ENCODE peak calls at places on chromosomes 16 and 17, in six cellular contexts. S is ovary, V is A549, B is HCT116, A is heart left ventricle, G is testis. M is an unnamed sample.

GRCh38 chr17:38476549-38476948 is 48.3 kb downstream of the ARHGAP23 start:
- DNase-seq in S (no peak), V (no peak), B (no peak), A (no peak), G (no peak), M (no peak)

GRCh38 chr16:82630219-82630618 is 3.5 kb downstream of the CDH13 start:
- DNase-seq in S (no peak), V (no peak), B (no peak), A (no peak), G (no peak), M (peak)

GRCh38 chr16:88503374-88503770 is 50.3 kb downstream of the ZFPM1 start:
- DNase-seq in S (no peak), V (no peak), B (no peak), A (no peak), G (no peak), M (no peak)

GRCh38 chr16:10835281-10835931 is 16.8 kb upstream of the TVP23A start:
- DNase-seq in S (no peak), V (no peak), B (no peak), A (no peak), G (no peak), M (no peak)

GRCh38 chr16:56405977-56406376 is 19.4 kb downstream of the AMFR start:
- DNase-seq in S (no peak), V (no peak), B (no peak), A (no peak), G (no peak), M (no peak)

GRCh38 chr16:14667347-14668266 is 26.5 kb downstream of the PLA2G10 start:
- DNase-seq in S (no peak), V (no peak), B (no peak), A (no peak), G (no peak), M (no peak)

GRCh38 chr16:97822-98221 is 19.8 kb downstream of the MPG start:
- DNase-seq in S (no peak), V (no peak), B (no peak), A (no peak), G (no peak), M (peak)

GRCh38 chr17:27206447-27206846 is 87.5 kb upstream of the WSB1 start:
- DNase-seq in S (no peak), V (no peak), B (peak), A (no peak), G (no peak), M (peak)

GRCh38 chr17:72123496-72123963 is 2.7 kb downstream of the SOX9 start:
- DNase-seq in S (no peak), V (no peak), B (no peak), A (no peak), G (peak), M (no peak)

GRCh38 chr17:19013806-19014627 is 9.5 kb upstream of the FAM83G start:
- DNase-seq in S (no peak), V (no peak), B (no peak), A (no peak), G (no peak), M (no peak)

GRCh38 chr16:4328580-4329353 is 12.9 kb downstream of the GLIS2 start:
- DNase-seq in S (no peak), V (no peak), B (no peak), A (peak), G (no peak), M (no peak)

GRCh38 chr16:66357523-66357928 is 9.0 kb upstream of the CDH5 start:
- DNase-seq in S (peak), V (peak), B (peak), A (peak), G (peak), M (peak)

GRCh38 chr16:50043358-50043757 is 18.3 kb downstream of the CNEP1R1 start:
- DNase-seq in S (no peak), V (no peak), B (no peak), A (no peak), G (no peak), M (no peak)

GRCh38 chr16:27628216-27628945 is 78.4 kb downstream of the KATNIP start:
- DNase-seq in S (peak), V (no peak), B (no peak), A (no peak), G (peak), M (no peak)

GRCh38 chr17:79684132-79684985 is 46.4 kb upstream of the ENPP7 start:
- DNase-seq in S (no peak), V (no peak), B (no peak), A (no peak), G (no peak), M (no peak)

GRCh38 chr16:64397042-64397441 is 724.8 kb downstream of the CDH11 start:
- DNase-seq in S (no peak), V (no peak), B (no peak), A (no peak), G (no peak), M (peak)

GRCh38 chr16:10561425-10561824 is 19.0 kb downstream of the EMP2 start:
- DNase-seq in S (no peak), V (no peak), B (no peak), A (no peak), G (no peak), M (no peak)

GRCh38 chr17:3683054-3683511 is 12.9 kb downstream of the P2RX5 start:
- DNase-seq in S (no peak), V (peak), B (peak), A (no peak), G (no peak), M (peak)

GRCh38 chr17:10772425-10773380 is 31.2 kb downstream of the TMEM238L start:
- DNase-seq in S (no peak), V (no peak), B (peak), A (no peak), G (peak), M (no peak)

GRCh38 chr17:34169501-34169900 is 85.6 kb upstream of the CCL2 start:
- DNase-seq in S (no peak), V (no peak), B (no peak), A (no peak), G (no peak), M (no peak)

GRCh38 chr17:56679767-56680422 is 86.4 kb downstream of the NOG start:
- DNase-seq in S (no peak), V (no peak), B (no peak), A (no peak), G (no peak), M (peak)

GRCh38 chr17:48631693-48632578 is 5.8 kb upstream of the HOXB9 start:
- DNase-seq in S (no peak), V (no peak), B (no peak), A (no peak), G (no peak), M (no peak)
- H3K4me3 ChIP-seq in S (no peak), V (no peak), B (no peak), A (no peak), G (no peak), M (no peak)

DNA sequence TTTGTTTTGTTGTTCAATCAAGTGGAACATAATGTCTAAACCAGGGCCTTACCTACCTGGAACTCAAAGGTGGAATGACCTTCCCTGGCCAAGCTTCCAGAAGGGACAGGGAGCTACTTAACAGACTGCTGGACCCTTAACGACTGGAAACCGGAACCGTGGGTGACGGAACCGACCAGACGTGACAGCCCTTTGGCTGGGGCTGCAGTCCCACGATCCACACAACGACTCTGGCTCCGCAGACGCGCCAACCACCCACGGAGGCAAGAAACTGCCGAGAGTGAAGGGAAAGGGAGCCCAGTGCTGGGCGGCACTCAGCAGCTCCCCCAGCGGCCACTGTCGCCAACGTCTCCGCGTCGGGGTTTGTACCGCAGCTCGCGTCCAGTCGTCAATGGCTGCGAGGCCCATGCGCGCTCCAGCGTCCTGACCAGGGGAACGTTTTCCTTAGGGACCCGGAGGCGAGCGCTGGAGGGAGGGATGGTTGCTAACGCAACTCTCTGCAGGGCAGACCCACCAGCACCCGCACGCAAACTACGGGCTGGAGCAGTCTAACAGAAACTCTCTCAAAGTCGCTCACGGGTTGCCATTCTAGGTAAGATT is 5.5 kb upstream of the KIF22 start:
- DNase-seq in S (peak), V (no peak), B (no peak), A (peak), G (peak), M (peak)
- TF ChIP-seq CTCF in S (peak), V (no peak), B (no peak), A (peak), G (no peak), M (peak)

GRCh38 chr16:81237942-81238295 is 570 bp upstream of the BCO1 start:
- DNase-seq in S (no peak), V (no peak), B (no peak), A (no peak), G (no peak), M (no peak)
- H3K4me3 ChIP-seq in S (no peak), V (peak), B (peak), A (no peak), G (no peak), M (no peak)

DNA sequence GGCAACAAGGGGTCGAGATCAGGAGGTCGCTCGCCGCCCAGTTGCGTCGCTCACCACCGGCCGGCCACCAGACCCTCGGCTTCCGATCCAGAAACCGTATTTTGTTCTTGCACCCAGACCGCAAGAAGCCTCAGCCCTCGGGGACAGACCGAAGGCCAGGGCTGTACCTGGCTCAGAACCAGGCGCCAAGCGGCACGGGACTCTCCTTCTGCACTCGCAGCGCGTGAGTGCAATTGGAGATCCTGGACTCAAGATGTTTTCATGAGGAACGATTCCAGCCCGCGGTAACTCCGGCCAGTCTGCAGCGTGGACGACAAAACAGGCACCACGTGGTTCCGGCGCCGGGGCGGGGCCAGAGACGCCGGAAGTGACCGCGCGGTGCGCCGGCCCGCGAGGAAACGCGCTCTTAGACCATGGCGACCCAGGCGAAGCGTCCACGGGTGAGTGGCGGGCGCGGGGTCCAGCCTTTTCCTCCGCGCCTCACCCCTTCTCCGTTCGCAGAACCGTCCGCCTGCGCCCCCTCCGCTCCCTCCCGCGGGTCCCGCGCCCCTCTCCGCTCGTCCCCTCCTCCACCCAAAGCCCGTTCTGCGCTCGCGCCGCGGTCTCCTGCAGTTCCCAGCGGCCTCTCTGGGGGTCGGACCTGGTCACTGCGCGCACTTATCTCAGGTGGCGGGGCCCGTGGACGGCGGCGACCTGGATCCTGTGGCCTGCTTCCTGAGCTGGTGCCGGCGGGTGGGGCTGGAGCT is at the start of gene SETD6:
- DNase-seq in S (peak), V (peak), B (peak), A (peak), G (peak), M (peak)
- TF ChIP-seq CTCF in S (peak), V (no peak), B (no peak), A (peak), G (no peak), M (peak)

GRCh38 chr17:36550491-36551417 is 6.0 kb downstream of the GGNBP2 start:
- DNase-seq in S (no peak), V (no peak), B (no peak), A (no peak), G (no peak), M (no peak)
- H3K4me3 ChIP-seq in S (no peak), V (no peak), B (no peak), A (no peak), G (no peak), M (no peak)

GRCh38 chr17:63694974-63695773 is 4.8 kb downstream of the LIMD2 start:
- DNase-seq in S (no peak), V (no peak), B (no peak), A (no peak), G (no peak), M (no peak)

GRCh38 chr17:63695889-63696288 is 4.0 kb downstream of the LIMD2 start:
- DNase-seq in S (no peak), V (no peak), B (no peak), A (no peak), G (no peak), M (no peak)

GRCh38 chr17:63698381-63698885 is 1.5 kb downstream of the LIMD2 start:
- DNase-seq in S (no peak), V (no peak), B (no peak), A (no peak), G (no peak), M (no peak)

GRCh38 chr17:63697341-63698286 is 2.3 kb downstream of the LIMD2 start:
- DNase-seq in S (peak), V (peak), B (peak), A (peak), G (no peak), M (peak)

GRCh38 chr17:63696381-63696961 is 3.5 kb downstream of the LIMD2 start:
- DNase-seq in S (no peak), V (peak), B (peak), A (no peak), G (peak), M (no peak)
- TF ChIP-seq CTCF in S (no peak), V (peak), B (peak), A (peak), G (peak), M (peak)

GRCh38 chr16:85615852-85616607 is 2.9 kb downstream of the GSE1 start:
- DNase-seq in S (peak), V (peak), B (peak), A (peak), G (peak), M (peak)
- H3K4me3 ChIP-seq in S (no peak), V (peak), B (peak), A (peak), G (no peak), M (peak)

DNA sequence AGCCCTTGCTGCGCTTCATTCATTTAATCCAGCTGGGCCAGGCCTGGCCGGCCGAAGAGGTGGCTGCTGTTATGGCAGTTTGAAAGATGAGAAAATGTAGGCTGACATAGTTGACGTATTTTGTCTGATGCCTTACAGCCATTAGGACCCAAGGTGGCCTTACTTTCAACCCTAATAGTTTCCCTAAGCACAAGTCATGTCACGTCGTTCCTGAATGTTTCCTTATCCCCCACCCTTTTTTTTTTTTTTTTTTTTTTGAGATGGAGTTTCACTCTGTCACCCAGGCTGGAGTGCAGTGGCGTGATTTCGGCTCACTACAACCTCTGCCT is 307 bp upstream of the GOT2 start:
- DNase-seq in S (no peak), V (no peak), B (no peak), A (no peak), G (no peak), M (no peak)
- TF ChIP-seq CTCF in S (no peak), V (peak), B (no peak), A (no peak), G (no peak), M (no peak)

GRCh38 chr16:1615761-1616160 is 3.6 kb downstream of the CRAMP1 start:
- DNase-seq in S (no peak), V (no peak), B (no peak), A (no peak), G (no peak), M (peak)
- H3K4me3 ChIP-seq in S (no peak), V (no peak), B (no peak), A (peak), G (no peak), M (peak)

M was measured in epithelial cell of esophagus.